ENCODE peak calls at places on chromosomes 3 and 15, in six cellular contexts. Q, I, W, B, X and M are unnamed samples.

GRCh38 chr3:55402886-55403605 is 84.1 kb downstream of the WNT5A start:
- DNase-seq in I (no peak), B (no peak), Q (no peak), W (no peak), X (no peak), M (no peak)

GRCh38 chr3:183812746-183813445 is 12.5 kb downstream of the MAP6D1 start:
- DNase-seq in I (no peak), B (no peak), X (no peak), W (no peak), Q (no peak), M (peak)

GRCh38 chr3:134344560-134344959 is 29.7 kb downstream of the AMOTL2 start:
- DNase-seq in W (no peak), I (no peak), X (no peak), B (no peak), Q (no peak), M (peak)

GRCh38 chr15:59380902-59381610 is 8.4 kb upstream of the MYO1E start:
- DNase-seq in Q (no peak), X (no peak), I (no peak), W (no peak), B (no peak), M (no peak)

GRCh38 chr3:30617069-30617468 is 10.7 kb downstream of the TGFBR2 start:
- DNase-seq in W (no peak), X (no peak), B (no peak), I (no peak), Q (no peak), M (no peak)

GRCh38 chr3:52498134-52499054 is 3.3 kb downstream of the STAB1 start:
- DNase-seq in Q (peak), B (no peak), X (peak), I (no peak), W (no peak), M (peak)

GRCh38 chr15:70244978-70245542 is 147.3 kb upstream of the TLE3 start:
- DNase-seq in Q (no peak), X (no peak), B (no peak), I (no peak), W (no peak), M (no peak)

GRCh38 chr3:25365636-25366035 is 62.4 kb upstream of the RARB start:
- DNase-seq in I (no peak), W (no peak), X (no peak), B (no peak), Q (no peak), M (no peak)

GRCh38 chr3:35335703-35336102 is 303.6 kb upstream of the ARPP21 start:
- DNase-seq in B (no peak), W (no peak), X (no peak), I (no peak), Q (no peak), M (no peak)

GRCh38 chr15:84804005-84804803 is 13.0 kb upstream of the ALPK3 start:
- DNase-seq in I (no peak), Q (no peak), B (no peak), W (no peak), X (no peak), M (no peak)

GRCh38 chr3:57933589-57933988 is 74.6 kb upstream of the FLNB start:
- DNase-seq in B (no peak), Q (no peak), X (no peak), I (no peak), W (no peak), M (no peak)

GRCh38 chr3:4978259-4978965 is 825 bp upstream of the BHLHE40 start:
- DNase-seq in W (peak), I (no peak), B (peak), X (peak), Q (peak), M (peak)

GRCh38 chr3:71111784-71112440 is 471.6 kb downstream of the FOXP1 start:
- DNase-seq in X (peak), W (no peak), Q (no peak), I (no peak), B (no peak), M (no peak)

GRCh38 chr3:142596726-142597088 is 514 bp downstream of the PLS1 start:
- DNase-seq in Q (no peak), I (no peak), W (no peak), X (no peak), B (no peak), M (no peak)

GRCh38 chr3:4588410-4588809 is 95.3 kb downstream of the ITPR1 start:
- DNase-seq in X (peak), B (no peak), I (no peak), W (no peak), Q (peak), M (no peak)

GRCh38 chr3:52293491-52294319 is 6.1 kb downstream of the GLYCTK start:
- DNase-seq in W (no peak), I (no peak), Q (no peak), X (no peak), B (no peak), M (no peak)